ENCODE peak calls at places on chromosomes 1 and 21, in seven cellular contexts. One of them, this sample, is unnamed. For H3K27me3, the result is how much of the 10 kb centered on the place peaks cover.

GRCh38 chr1:51063121-51063520 is 38.9 kb upstream of the C1orf185 start:
- DNase-seq in right lobe of liver: no peak
- DNase-seq in heart right ventricle: no peak
- DNase-seq in neuronal stem cell: no peak
- DNase-seq in gastrocnemius medialis: no peak
- DNase-seq in GM23248: peak
- DNase-seq in mesenchymal stem cell: peak
- DNase-seq in this sample: no peak

GRCh38 chr1:169779150-169779549 is 15.6 kb downstream of the METTL18 start:
- DNase-seq in heart right ventricle: no peak
- DNase-seq in GM23248: no peak
- DNase-seq in gastrocnemius medialis: no peak
- DNase-seq in mesenchymal stem cell: no peak
- DNase-seq in neuronal stem cell: no peak
- DNase-seq in right lobe of liver: no peak
- DNase-seq in this sample: no peak

GRCh38 chr1:116365857-116366256 is 7.2 kb upstream of the ATP1A1 start:
- DNase-seq in neuronal stem cell: no peak
- DNase-seq in right lobe of liver: no peak
- DNase-seq in mesenchymal stem cell: no peak
- DNase-seq in gastrocnemius medialis: no peak
- DNase-seq in heart right ventricle: no peak
- DNase-seq in GM23248: no peak
- DNase-seq in this sample: no peak

GRCh38 chr1:216485042-216485441 is 61.8 kb upstream of the USH2A start:
- DNase-seq in GM23248: no peak
- DNase-seq in neuronal stem cell: no peak
- DNase-seq in gastrocnemius medialis: no peak
- DNase-seq in mesenchymal stem cell: no peak
- DNase-seq in heart right ventricle: no peak
- DNase-seq in right lobe of liver: no peak
- DNase-seq in this sample: no peak

GRCh38 chr1:20377516-20378270 is 87.0 kb downstream of the VWA5B1 start:
- DNase-seq in neuronal stem cell: no peak
- DNase-seq in mesenchymal stem cell: no peak
- DNase-seq in right lobe of liver: no peak
- DNase-seq in GM23248: no peak
- DNase-seq in heart right ventricle: no peak
- DNase-seq in gastrocnemius medialis: no peak
- DNase-seq in this sample: no peak

GRCh38 chr1:53001128-53001527 is 60.9 kb upstream of the PODN start:
- DNase-seq in right lobe of liver: no peak
- DNase-seq in mesenchymal stem cell: no peak
- DNase-seq in heart right ventricle: no peak
- DNase-seq in neuronal stem cell: no peak
- DNase-seq in gastrocnemius medialis: no peak
- DNase-seq in GM23248: no peak
- DNase-seq in this sample: no peak

GRCh38 chr1:61227857-61228557 is 145.6 kb downstream of the NFIA start:
- DNase-seq in GM23248: no peak
- DNase-seq in mesenchymal stem cell: peak
- DNase-seq in heart right ventricle: no peak
- DNase-seq in right lobe of liver: no peak
- DNase-seq in neuronal stem cell: no peak
- DNase-seq in gastrocnemius medialis: no peak
- DNase-seq in this sample: no peak

GRCh38 chr1:113207019-113207418 is 134.0 kb downstream of the LRIG2 start:
- DNase-seq in right lobe of liver: no peak
- DNase-seq in neuronal stem cell: no peak
- DNase-seq in heart right ventricle: no peak
- DNase-seq in gastrocnemius medialis: no peak
- DNase-seq in GM23248: no peak
- DNase-seq in mesenchymal stem cell: no peak
- DNase-seq in this sample: no peak

GRCh38 chr1:40625476-40626382 is 39.8 kb downstream of the RIMS3 start:
- DNase-seq in gastrocnemius medialis: no peak
- DNase-seq in neuronal stem cell: no peak
- DNase-seq in right lobe of liver: no peak
- DNase-seq in heart right ventricle: no peak
- DNase-seq in GM23248: peak
- DNase-seq in mesenchymal stem cell: peak
- DNase-seq in this sample: no peak

GRCh38 chr1:187471555-187471954 is 642.8 kb downstream of the PLA2G4A start:
- DNase-seq in heart right ventricle: no peak
- DNase-seq in gastrocnemius medialis: no peak
- DNase-seq in mesenchymal stem cell: no peak
- DNase-seq in GM23248: peak
- DNase-seq in neuronal stem cell: no peak
- DNase-seq in right lobe of liver: no peak
- DNase-seq in this sample: no peak

GRCh38 chr1:228833911-228834631 is 98.8 kb downstream of the RHOU start:
- DNase-seq in heart right ventricle: no peak
- DNase-seq in GM23248: no peak
- DNase-seq in gastrocnemius medialis: no peak
- DNase-seq in neuronal stem cell: no peak
- DNase-seq in right lobe of liver: no peak
- DNase-seq in mesenchymal stem cell: no peak
- DNase-seq in this sample: no peak

GRCh38 chr1:99207216-99207615 is 57.1 kb upstream of the PLPPR4 start:
- DNase-seq in gastrocnemius medialis: no peak
- DNase-seq in mesenchymal stem cell: no peak
- DNase-seq in right lobe of liver: no peak
- DNase-seq in heart right ventricle: no peak
- DNase-seq in neuronal stem cell: no peak
- DNase-seq in GM23248: no peak
- DNase-seq in this sample: no peak

GRCh38 chr1:205013683-205014367 is 29.2 kb upstream of the CNTN2 start:
- DNase-seq in heart right ventricle: no peak
- DNase-seq in neuronal stem cell: no peak
- DNase-seq in GM23248: peak
- DNase-seq in mesenchymal stem cell: no peak
- DNase-seq in right lobe of liver: no peak
- DNase-seq in gastrocnemius medialis: no peak
- DNase-seq in this sample: no peak

GRCh38 chr1:218874313-218874712 is 299.4 kb upstream of the LYPLAL1 start:
- DNase-seq in heart right ventricle: no peak
- DNase-seq in right lobe of liver: no peak
- DNase-seq in GM23248: peak
- DNase-seq in gastrocnemius medialis: no peak
- DNase-seq in mesenchymal stem cell: peak
- DNase-seq in neuronal stem cell: no peak
- DNase-seq in this sample: no peak

GRCh38 chr21:35197191-35197590 is 148.1 kb upstream of the RUNX1 start:
- DNase-seq in gastrocnemius medialis: no peak
- DNase-seq in heart right ventricle: no peak
- DNase-seq in GM23248: peak
- DNase-seq in mesenchymal stem cell: no peak
- DNase-seq in neuronal stem cell: no peak
- DNase-seq in right lobe of liver: no peak
- DNase-seq in this sample: no peak

GRCh38 chr1:53511933-53512806 is 53.0 kb downstream of the DMRTB1 start:
- DNase-seq in right lobe of liver: no peak
- DNase-seq in neuronal stem cell: no peak
- DNase-seq in heart right ventricle: peak
- DNase-seq in mesenchymal stem cell: no peak
- DNase-seq in GM23248: no peak
- DNase-seq in gastrocnemius medialis: no peak
- DNase-seq in this sample: no peak

DNA sequence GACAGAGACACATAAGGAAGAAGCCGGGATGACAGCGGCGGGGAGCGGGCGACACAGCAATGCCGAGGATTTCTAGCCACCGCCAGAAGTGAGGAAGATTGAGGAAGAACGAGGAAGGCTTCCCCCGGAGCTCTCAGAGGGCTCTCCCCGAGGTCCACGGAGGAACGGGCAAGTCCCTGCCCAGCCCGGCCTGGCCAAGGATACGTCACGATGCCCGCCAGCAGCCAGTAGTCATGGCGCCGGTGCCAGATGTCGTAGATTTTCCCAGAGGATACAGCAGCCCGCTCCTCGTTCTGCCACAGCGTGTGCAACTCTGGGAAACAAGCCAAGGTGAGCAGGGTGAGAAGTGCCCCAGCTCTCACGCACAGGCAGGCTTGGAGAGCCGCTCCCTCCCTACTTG is 65.9 kb downstream of the KCNAB2 start:
- DNase-seq in mesenchymal stem cell: no peak
- DNase-seq in GM23248: peak
- DNase-seq in right lobe of liver: peak
- DNase-seq in neuronal stem cell: no peak
- DNase-seq in heart right ventricle: peak
- DNase-seq in gastrocnemius medialis: no peak
- DNase-seq in this sample: no peak
- H3K27me3 ChIP-seq in mesenchymal stem cell: under half
- H3K27me3 ChIP-seq in GM23248: under half
- H3K27me3 ChIP-seq in right lobe of liver: under half
- H3K27me3 ChIP-seq in neuronal stem cell: under half
- H3K27me3 ChIP-seq in heart right ventricle: under half
- H3K27me3 ChIP-seq in gastrocnemius medialis: under half
- H3K27me3 ChIP-seq in this sample: under half

DNA sequence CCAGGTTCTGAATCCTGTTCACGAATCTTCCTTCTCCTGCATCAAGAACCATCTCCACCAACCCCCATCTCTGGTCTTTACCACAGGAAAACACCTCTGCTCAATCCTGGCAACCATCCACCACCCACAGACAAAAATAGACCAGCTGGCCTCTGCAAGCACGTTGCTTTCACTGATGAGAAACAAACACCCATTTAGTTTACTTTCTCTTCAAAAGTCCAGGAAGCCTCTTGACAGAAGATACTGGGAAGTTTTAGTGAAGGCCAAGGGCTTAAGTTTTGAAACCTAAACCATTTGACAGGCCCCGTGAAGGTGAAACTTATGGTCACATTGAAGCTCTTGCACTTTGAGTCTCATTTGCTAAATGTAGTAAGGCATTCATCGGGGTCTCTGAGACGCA is 122.6 kb upstream of the PPP2R5A start:
- DNase-seq in mesenchymal stem cell: peak
- DNase-seq in heart right ventricle: peak
- DNase-seq in gastrocnemius medialis: peak
- DNase-seq in right lobe of liver: no peak
- DNase-seq in neuronal stem cell: no peak
- DNase-seq in GM23248: peak
- DNase-seq in this sample: no peak
- H3K27me3 ChIP-seq in mesenchymal stem cell: under half
- H3K27me3 ChIP-seq in heart right ventricle: under half
- H3K27me3 ChIP-seq in gastrocnemius medialis: under half
- H3K27me3 ChIP-seq in right lobe of liver: under half
- H3K27me3 ChIP-seq in neuronal stem cell: under half
- H3K27me3 ChIP-seq in GM23248: under half
- H3K27me3 ChIP-seq in this sample: under half

GRCh38 chr1:110112143-110112542 is at the start of gene UBL4B:
- DNase-seq in mesenchymal stem cell: no peak
- DNase-seq in gastrocnemius medialis: no peak
- DNase-seq in GM23248: no peak
- DNase-seq in neuronal stem cell: no peak
- DNase-seq in right lobe of liver: no peak
- DNase-seq in heart right ventricle: no peak
- DNase-seq in this sample: no peak

GRCh38 chr1:110111081-110111480 is 1.2 kb upstream of the UBL4B start:
- DNase-seq in neuronal stem cell: no peak
- DNase-seq in heart right ventricle: no peak
- DNase-seq in GM23248: no peak
- DNase-seq in gastrocnemius medialis: no peak
- DNase-seq in right lobe of liver: no peak
- DNase-seq in mesenchymal stem cell: no peak
- DNase-seq in this sample: no peak

GRCh38 chr1:110102081-110102480 is 10.2 kb upstream of the UBL4B start:
- DNase-seq in mesenchymal stem cell: no peak
- DNase-seq in gastrocnemius medialis: no peak
- DNase-seq in heart right ventricle: no peak
- DNase-seq in GM23248: no peak
- DNase-seq in neuronal stem cell: no peak
- DNase-seq in right lobe of liver: no peak
- DNase-seq in this sample: no peak

GRCh38 chr1:110107867-110108469 is 4.3 kb upstream of the UBL4B start:
- DNase-seq in GM23248: no peak
- DNase-seq in gastrocnemius medialis: no peak
- DNase-seq in heart right ventricle: no peak
- DNase-seq in neuronal stem cell: no peak
- DNase-seq in right lobe of liver: no peak
- DNase-seq in mesenchymal stem cell: no peak
- DNase-seq in this sample: no peak

DNA sequence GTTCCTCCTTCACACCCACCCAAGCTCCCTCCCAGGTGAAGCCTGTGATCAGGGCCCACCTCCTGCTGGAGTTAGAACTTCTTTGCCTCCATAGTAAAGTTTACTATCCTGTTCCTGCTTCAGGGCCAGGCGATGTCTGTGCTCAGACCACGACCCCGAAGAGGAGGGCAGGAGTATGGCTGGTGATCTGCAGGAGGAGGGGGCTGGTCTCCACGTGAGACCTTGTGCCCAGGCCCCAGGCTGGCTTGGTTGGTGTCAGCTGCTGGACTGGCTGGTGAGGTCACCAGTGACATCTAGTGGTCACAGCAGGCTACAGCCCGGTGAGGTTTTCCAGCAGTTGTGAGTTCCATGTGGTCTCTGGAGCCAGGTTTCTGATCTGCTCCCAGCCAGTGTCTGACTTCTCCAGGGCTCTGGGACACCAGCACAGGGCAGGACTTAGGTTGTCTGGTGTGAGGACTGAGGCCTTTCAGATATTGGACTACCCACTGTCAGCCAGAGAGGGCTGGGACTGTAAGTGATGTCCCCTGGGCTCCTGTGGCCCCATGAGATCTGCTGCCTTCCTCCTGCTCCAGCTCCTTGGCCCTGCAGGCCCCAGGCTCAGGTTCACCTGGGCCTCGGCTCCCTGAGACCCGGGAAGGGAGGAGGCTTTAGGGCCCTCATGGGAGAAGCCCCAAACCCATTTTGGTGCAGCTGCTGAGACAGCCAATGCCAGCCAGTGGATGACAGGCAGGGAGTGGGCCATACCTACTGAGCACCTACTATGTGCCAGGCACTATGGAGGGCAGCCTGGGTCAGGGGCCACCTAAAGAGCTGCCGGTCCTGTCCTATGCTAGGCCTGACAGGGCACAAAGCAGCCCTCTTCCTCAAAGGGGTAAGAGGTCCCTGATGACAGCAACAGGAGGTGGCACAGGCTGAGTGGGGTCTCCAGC is 6.0 kb upstream of the UBL4B start:
- DNase-seq in neuronal stem cell: peak
- DNase-seq in mesenchymal stem cell: peak
- DNase-seq in gastrocnemius medialis: peak
- DNase-seq in heart right ventricle: peak
- DNase-seq in right lobe of liver: peak
- DNase-seq in GM23248: peak
- DNase-seq in this sample: peak
- H3K27me3 ChIP-seq in neuronal stem cell: half or more
- H3K27me3 ChIP-seq in mesenchymal stem cell: half or more
- H3K27me3 ChIP-seq in gastrocnemius medialis: under half
- H3K27me3 ChIP-seq in heart right ventricle: under half
- H3K27me3 ChIP-seq in right lobe of liver: under half
- H3K27me3 ChIP-seq in GM23248: under half
- H3K27me3 ChIP-seq in this sample: under half

DNA sequence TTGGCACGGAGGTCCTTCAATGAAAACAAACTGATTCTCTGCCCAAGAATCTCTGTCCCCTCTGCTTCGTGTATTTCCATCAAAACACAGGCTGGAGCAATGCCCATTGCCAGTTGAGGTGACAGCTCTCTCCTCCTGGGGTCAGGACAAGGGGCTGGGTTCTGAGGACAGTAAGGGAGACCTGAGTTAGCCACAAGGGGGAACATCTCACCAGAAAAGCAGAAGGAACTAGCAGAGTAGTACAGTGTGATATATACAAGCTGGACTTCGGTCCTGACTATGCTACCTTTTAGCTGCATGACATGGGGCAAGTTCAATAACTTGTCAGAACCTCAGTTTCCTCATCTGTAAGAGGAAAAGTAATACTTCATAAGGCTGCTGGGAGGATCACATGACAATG is 50.3 kb downstream of the SYT2 start:
- DNase-seq in gastrocnemius medialis: no peak
- DNase-seq in right lobe of liver: no peak
- DNase-seq in GM23248: no peak
- DNase-seq in neuronal stem cell: no peak
- DNase-seq in mesenchymal stem cell: no peak
- DNase-seq in heart right ventricle: no peak
- DNase-seq in this sample: no peak
- H3K27me3 ChIP-seq in gastrocnemius medialis: under half
- H3K27me3 ChIP-seq in right lobe of liver: under half
- H3K27me3 ChIP-seq in GM23248: under half
- H3K27me3 ChIP-seq in neuronal stem cell: half or more
- H3K27me3 ChIP-seq in mesenchymal stem cell: half or more
- H3K27me3 ChIP-seq in heart right ventricle: half or more
- H3K27me3 ChIP-seq in this sample: under half